ENCODE peak calls at places on chromosome 7, in seven cellular contexts. One of them, this sample, is unnamed. For H3K4me1, the result is how much of the 10 kb centered on the place peaks cover.

GRCh38 chr7:23538301-23538700 is 6.5 kb upstream of the TRA2A start:
- DNase-seq in pancreas: no peak
- DNase-seq in H9: no peak
- DNase-seq in body of pancreas: no peak
- DNase-seq in IMR-90: no peak
- DNase-seq in prostate gland: no peak
- DNase-seq in upper lobe of right lung: no peak
- DNase-seq in this sample: no peak

GRCh38 chr7:70776627-70777101 is 355.3 kb upstream of the GALNT17 start:
- DNase-seq in upper lobe of right lung: no peak
- DNase-seq in body of pancreas: no peak
- DNase-seq in IMR-90: peak
- DNase-seq in prostate gland: no peak
- DNase-seq in pancreas: no peak
- DNase-seq in H9: no peak
- DNase-seq in this sample: no peak

GRCh38 chr7:5231811-5232484 is 41.9 kb downstream of the WIPI2 start:
- DNase-seq in pancreas: no peak
- DNase-seq in upper lobe of right lung: no peak
- DNase-seq in IMR-90: no peak
- DNase-seq in prostate gland: no peak
- DNase-seq in body of pancreas: no peak
- DNase-seq in H9: no peak
- DNase-seq in this sample: no peak

GRCh38 chr7:158259141-158259540 is 328.5 kb downstream of the PTPRN2 start:
- DNase-seq in body of pancreas: no peak
- DNase-seq in upper lobe of right lung: no peak
- DNase-seq in pancreas: peak
- DNase-seq in prostate gland: no peak
- DNase-seq in IMR-90: no peak
- DNase-seq in H9: no peak
- DNase-seq in this sample: no peak

GRCh38 chr7:100396421-100396982 is 23.2 kb downstream of the PILRA start:
- DNase-seq in IMR-90: no peak
- DNase-seq in H9: no peak
- DNase-seq in upper lobe of right lung: no peak
- DNase-seq in pancreas: no peak
- DNase-seq in body of pancreas: no peak
- DNase-seq in prostate gland: no peak
- DNase-seq in this sample: no peak

GRCh38 chr7:151838072-151838471 is 38.8 kb downstream of the PRKAG2 start:
- DNase-seq in body of pancreas: no peak
- DNase-seq in pancreas: no peak
- DNase-seq in H9: no peak
- DNase-seq in upper lobe of right lung: no peak
- DNase-seq in IMR-90: no peak
- DNase-seq in prostate gland: no peak
- DNase-seq in this sample: no peak

GRCh38 chr7:154767821-154768415 is 235.0 kb downstream of the PAXIP1 start:
- DNase-seq in prostate gland: no peak
- DNase-seq in body of pancreas: no peak
- DNase-seq in pancreas: peak
- DNase-seq in H9: no peak
- DNase-seq in IMR-90: no peak
- DNase-seq in upper lobe of right lung: no peak
- DNase-seq in this sample: no peak

GRCh38 chr7:96591900-96592676 is 117.6 kb downstream of the SEM1 start:
- DNase-seq in body of pancreas: no peak
- DNase-seq in upper lobe of right lung: no peak
- DNase-seq in H9: no peak
- DNase-seq in pancreas: no peak
- DNase-seq in IMR-90: no peak
- DNase-seq in prostate gland: no peak
- DNase-seq in this sample: no peak

GRCh38 chr7:9645756-9646155 is 1212.3 kb downstream of the NXPH1 start:
- DNase-seq in H9: no peak
- DNase-seq in prostate gland: no peak
- DNase-seq in pancreas: no peak
- DNase-seq in upper lobe of right lung: no peak
- DNase-seq in body of pancreas: no peak
- DNase-seq in IMR-90: no peak
- DNase-seq in this sample: no peak

GRCh38 chr7:2013381-2014311 is 219.1 kb downstream of the MAD1L1 start:
- DNase-seq in prostate gland: no peak
- DNase-seq in pancreas: peak
- DNase-seq in upper lobe of right lung: peak
- DNase-seq in H9: no peak
- DNase-seq in body of pancreas: no peak
- DNase-seq in IMR-90: no peak
- DNase-seq in this sample: no peak

GRCh38 chr7:7675686-7676085 is 35.1 kb downstream of the UMAD1 start:
- DNase-seq in pancreas: no peak
- DNase-seq in prostate gland: no peak
- DNase-seq in body of pancreas: no peak
- DNase-seq in IMR-90: no peak
- DNase-seq in H9: no peak
- DNase-seq in upper lobe of right lung: no peak
- DNase-seq in this sample: no peak

GRCh38 chr7:46969303-46970130 is 612.4 kb downstream of the TNS3 start:
- DNase-seq in H9: no peak
- DNase-seq in upper lobe of right lung: no peak
- DNase-seq in body of pancreas: peak
- DNase-seq in prostate gland: no peak
- DNase-seq in IMR-90: peak
- DNase-seq in pancreas: no peak
- DNase-seq in this sample: no peak

GRCh38 chr7:29563590-29564454 is at the start of gene PRR15:
- DNase-seq in body of pancreas: peak
- DNase-seq in upper lobe of right lung: no peak
- DNase-seq in prostate gland: peak
- DNase-seq in pancreas: peak
- DNase-seq in H9: peak
- DNase-seq in IMR-90: no peak
- DNase-seq in this sample: peak

GRCh38 chr7:138898255-138898654 is 82.9 kb downstream of the KIAA1549 start:
- DNase-seq in pancreas: no peak
- DNase-seq in H9: no peak
- DNase-seq in IMR-90: no peak
- DNase-seq in prostate gland: no peak
- DNase-seq in body of pancreas: no peak
- DNase-seq in upper lobe of right lung: no peak
- DNase-seq in this sample: no peak

GRCh38 chr7:106772655-106773108 is 92.4 kb upstream of the PIK3CG start:
- DNase-seq in pancreas: no peak
- DNase-seq in upper lobe of right lung: no peak
- DNase-seq in body of pancreas: no peak
- DNase-seq in IMR-90: peak
- DNase-seq in prostate gland: no peak
- DNase-seq in H9: no peak
- DNase-seq in this sample: no peak

DNA sequence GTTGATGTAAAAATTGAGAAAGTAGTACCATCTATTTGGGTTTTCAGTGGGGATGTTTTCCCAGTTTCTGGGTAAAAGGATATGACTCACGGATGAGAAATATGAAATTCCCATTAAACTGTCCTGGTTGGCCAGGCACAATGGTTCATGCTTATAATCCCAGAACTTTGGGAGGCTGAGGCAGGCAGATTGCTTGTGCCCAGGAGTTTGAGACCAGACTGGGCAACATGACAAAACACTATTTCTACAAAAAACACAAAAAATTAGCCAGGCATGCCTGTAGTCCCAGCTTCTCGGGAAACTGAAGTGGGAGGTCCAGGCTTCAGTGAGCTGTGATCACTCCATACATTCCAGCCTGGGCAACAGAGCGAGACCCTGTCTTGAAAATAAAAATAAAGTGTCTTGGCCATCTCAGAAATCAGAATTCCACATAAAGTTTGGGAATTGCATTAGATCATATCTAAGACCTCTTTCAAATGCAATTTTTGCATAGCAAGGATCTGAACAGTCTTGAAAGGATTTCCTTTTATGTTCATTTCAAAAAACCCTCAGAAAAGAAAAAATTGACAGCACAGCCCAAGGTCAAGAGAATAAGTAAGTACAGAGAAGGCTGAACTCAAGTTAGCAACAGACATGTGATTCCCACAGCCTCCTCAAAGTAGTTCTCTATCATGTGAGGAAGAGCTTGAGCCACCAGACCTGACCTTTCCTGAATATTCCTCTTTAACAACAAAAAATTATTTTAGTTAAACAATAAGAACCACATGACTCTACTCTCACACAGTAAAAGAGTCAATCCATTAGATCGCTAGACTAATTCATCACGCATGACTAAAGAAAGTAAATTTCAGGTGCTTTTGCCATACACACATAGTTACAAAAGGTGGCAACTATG is 141.5 kb upstream of the CAV2 start:
- DNase-seq in prostate gland: no peak
- DNase-seq in IMR-90: peak
- DNase-seq in body of pancreas: no peak
- DNase-seq in pancreas: no peak
- DNase-seq in upper lobe of right lung: no peak
- DNase-seq in H9: no peak
- DNase-seq in this sample: no peak
- H3K4me1 ChIP-seq in prostate gland: under half
- H3K4me1 ChIP-seq in IMR-90: under half
- H3K4me1 ChIP-seq in body of pancreas: under half
- H3K4me1 ChIP-seq in pancreas: under half
- H3K4me1 ChIP-seq in upper lobe of right lung: under half
- H3K4me1 ChIP-seq in H9: under half
- H3K4me1 ChIP-seq in this sample: half or more

GRCh38 chr7:105488219-105488571 is 33.9 kb downstream of the PUS7 start:
- DNase-seq in H9: no peak
- DNase-seq in upper lobe of right lung: no peak
- DNase-seq in prostate gland: no peak
- DNase-seq in body of pancreas: no peak
- DNase-seq in pancreas: no peak
- DNase-seq in IMR-90: no peak
- DNase-seq in this sample: no peak
- TF ChIP-seq CTCF in H9: no peak
- TF ChIP-seq CTCF in upper lobe of right lung: no peak
- TF ChIP-seq CTCF in prostate gland: no peak
- TF ChIP-seq CTCF in body of pancreas: no peak
- TF ChIP-seq CTCF in pancreas: no peak
- TF ChIP-seq CTCF in IMR-90: no peak
- TF ChIP-seq CTCF in this sample: no peak

DNA sequence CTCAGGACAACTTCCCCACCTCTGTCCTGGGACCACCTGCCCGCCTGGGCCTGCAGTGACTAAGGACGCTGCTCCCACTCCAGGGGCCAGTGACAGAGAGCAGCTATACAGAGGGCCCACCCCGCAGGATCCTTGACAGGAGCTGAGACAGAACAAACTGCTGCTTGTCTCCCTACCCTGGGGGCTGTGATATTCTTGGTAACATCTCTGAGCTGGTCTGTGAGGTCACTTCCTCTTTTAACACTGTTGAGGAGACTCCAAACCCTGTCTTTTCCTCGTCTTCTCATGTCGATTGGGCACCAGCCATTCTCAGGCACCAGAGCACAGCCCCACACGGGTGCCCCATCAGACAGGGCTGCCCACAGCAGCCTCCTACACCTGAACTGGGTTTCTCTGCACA is 6.9 kb upstream of the MRPS24 start:
- DNase-seq in body of pancreas: no peak
- DNase-seq in upper lobe of right lung: no peak
- DNase-seq in IMR-90: no peak
- DNase-seq in pancreas: no peak
- DNase-seq in H9: no peak
- DNase-seq in prostate gland: no peak
- DNase-seq in this sample: no peak
- H3K4me1 ChIP-seq in body of pancreas: under half
- H3K4me1 ChIP-seq in upper lobe of right lung: under half
- H3K4me1 ChIP-seq in IMR-90: under half
- H3K4me1 ChIP-seq in pancreas: under half
- H3K4me1 ChIP-seq in H9: under half
- H3K4me1 ChIP-seq in prostate gland: under half
- H3K4me1 ChIP-seq in this sample: under half

DNA sequence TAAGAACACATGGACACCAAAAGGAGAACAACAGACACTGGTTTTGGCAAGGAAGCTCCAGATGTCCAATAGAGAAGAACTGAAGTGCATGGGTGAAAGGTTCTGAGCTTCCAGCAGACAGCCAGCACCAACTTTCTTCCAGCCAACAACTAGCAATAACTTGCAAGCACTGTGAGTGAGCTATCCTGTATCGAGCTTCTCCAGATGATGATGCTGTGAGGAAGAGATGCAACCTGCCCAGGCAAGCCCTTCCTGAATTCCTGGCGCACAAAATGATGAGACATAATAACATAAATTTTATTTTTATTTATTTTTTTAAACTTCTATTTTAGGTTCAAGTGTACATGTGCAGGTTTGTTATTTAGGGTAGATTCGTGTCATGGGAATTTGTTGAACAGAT is 692.1 kb downstream of the DNAJB9 start:
- DNase-seq in H9: no peak
- DNase-seq in pancreas: no peak
- DNase-seq in IMR-90: no peak
- DNase-seq in body of pancreas: no peak
- DNase-seq in upper lobe of right lung: no peak
- DNase-seq in prostate gland: no peak
- DNase-seq in this sample: no peak
- TF ChIP-seq CTCF in H9: no peak
- TF ChIP-seq CTCF in pancreas: no peak
- TF ChIP-seq CTCF in IMR-90: no peak
- TF ChIP-seq CTCF in body of pancreas: no peak
- TF ChIP-seq CTCF in upper lobe of right lung: no peak
- TF ChIP-seq CTCF in prostate gland: no peak
- TF ChIP-seq CTCF in this sample: no peak